ENCODE peak calls at places on chromosomes 6 and 20, in seven cellular contexts. Q, A, J, I, L, M and T are unnamed samples.
A peak's percentile ranks its signal among the peaks of the same experiment; 100 is the strongest.

GRCh38 chr6:119052292-119052889 is 26.1 kb downstream of the FAM184A start:
- DNase-seq in A (no peak), I (no peak), M (no peak), J (no peak), Q (no peak), L (no peak), T (no peak)

GRCh38 chr6:96926425-96926824 is 1.9 kb downstream of the KLHL32 start:
- DNase-seq in I (no peak), M (no peak), J (no peak), L (no peak), Q (no peak), A (no peak), T (no peak)

GRCh38 chr20:48582361-48582991 is 245.3 kb downstream of the PREX1 start:
- DNase-seq in M (no peak), Q (no peak), J (no peak), A (no peak), I (no peak), L (no peak), T (no peak)

GRCh38 chr6:159334068-159334467 is 164.9 kb downstream of the FNDC1 start:
- DNase-seq in M (no peak), Q (no peak), L (no peak), I (no peak), A (no peak), J (no peak), T (no peak)

GRCh38 chr6:40328376-40328987 is 258.7 kb downstream of the LRFN2 start:
- DNase-seq in A (no peak), L (no peak), I (peak; percentile 66), M (peak; percentile 55), J (no peak), Q (no peak), T (no peak)

GRCh38 chr6:25899580-25900408 is 25.8 kb upstream of the SLC17A3 start:
- DNase-seq in Q (no peak), J (peak; percentile 54), A (no peak), M (no peak), I (no peak), L (no peak), T (peak; percentile 82)

GRCh38 chr6:128242765-128243403 is 277.5 kb downstream of the PTPRK start:
- DNase-seq in I (no peak), J (no peak), A (no peak), M (no peak), L (peak; percentile 49), Q (no peak), T (no peak)

GRCh38 chr20:46330072-46330763 is 21.9 kb upstream of the CDH22 start:
- DNase-seq in M (peak; percentile 25), I (no peak), J (no peak), L (no peak), A (no peak), Q (no peak), T (no peak)

GRCh38 chr6:134740473-134741192 is 209.3 kb downstream of the ALDH8A1 start:
- DNase-seq in Q (no peak), A (no peak), M (no peak), J (peak; percentile 61), L (peak; percentile 15), I (no peak), T (peak; percentile 42)

GRCh38 chr20:33826270-33826897 is 15.2 kb downstream of the CHMP4B start:
- DNase-seq in I (no peak), Q (no peak), J (no peak), A (no peak), L (no peak), M (peak; percentile 62), T (no peak)

GRCh38 chr6:128519132-128519930 is 1.1 kb downstream of the PTPRK start:
- DNase-seq in J (peak; percentile 45), A (no peak), M (peak; percentile 68), L (peak; percentile 20), I (no peak), Q (peak; percentile 21), T (peak; percentile 49)

GRCh38 chr6:168061269-168062210 is 17.5 kb downstream of the FRMD1 start:
- DNase-seq in I (peak; percentile 74), L (no peak), J (no peak), Q (no peak), M (peak; percentile 24), A (no peak), T (no peak)

GRCh38 chr20:56974499-56975250 is 291.8 kb downstream of the BMP7 start:
- DNase-seq in Q (no peak), A (no peak), J (peak; percentile 64), M (peak; percentile 67), L (peak; percentile 72), I (no peak), T (peak; percentile 23)

GRCh38 chr6:106572875-106573575 is 56.3 kb downstream of the RTN4IP1 start:
- DNase-seq in J (no peak), A (no peak), I (no peak), M (peak; percentile 60), L (no peak), Q (no peak), T (no peak)